ENCODE peak calls at places on chromosomes 1 and 21, in five cellular contexts. V is mesenchymal stem cell, O is IMR-90, U is mesendoderm, I is neuronal stem cell. C is an unnamed sample.
A peak's percentile ranks its signal among the peaks of the same experiment; 100 is the strongest.

GRCh38 chr1:54105736-54106269 is 47.0 kb downstream of the CDCP2 start:
- DNase-seq in V (peak; percentile 15), O (no peak), U (no peak), I (no peak), C (no peak)

GRCh38 chr1:61361971-61362370 is 279.6 kb downstream of the NFIA start:
- DNase-seq in V (no peak), O (no peak), U (no peak), I (no peak), C (no peak)

GRCh38 chr1:45685308-45686080 is 839 bp downstream of the GPBP1L1 start:
- DNase-seq in V (peak; percentile 40), O (peak; percentile 2), U (peak; percentile 23), I (no peak), C (peak; percentile 29)

GRCh38 chr21:38760017-38760761 is 45.5 kb upstream of the ETS2 start:
- DNase-seq in V (peak; percentile 68), O (peak; percentile 52), U (peak; percentile 74), I (no peak), C (no peak)

GRCh38 chr1:3471356-3472087 is 17.1 kb downstream of the ARHGEF16 start:
- DNase-seq in V (peak; percentile 80), O (peak; percentile 53), U (peak; percentile 95), I (peak; percentile 68), C (peak; percentile 99)

GRCh38 chr1:173411835-173412742 is 65.0 kb upstream of the PRDX6 start:
- DNase-seq in V (peak; percentile 96), O (peak; percentile 89), U (no peak), I (no peak), C (peak; percentile 75)

GRCh38 chr1:197469620-197470210 is 201.7 kb downstream of the CRB1 start:
- DNase-seq in V (no peak), O (no peak), U (no peak), I (no peak), C (no peak)

GRCh38 chr1:113036639-113037321 is 36.2 kb upstream of the LRIG2 start:
- DNase-seq in V (peak; percentile 22), O (no peak), U (peak; percentile 72), I (no peak), C (no peak)

GRCh38 chr1:10793129-10793651 is 3.3 kb downstream of the CASZ1 start:
- DNase-seq in V (peak; percentile 29), O (no peak), U (peak; percentile 43), I (no peak), C (peak; percentile 21)

GRCh38 chr1:37901191-37901892 is 42.0 kb upstream of the MTF1 start:
- DNase-seq in V (no peak), O (no peak), U (no peak), I (no peak), C (no peak)

GRCh38 chr1:90402893-90403849 is 313.9 kb downstream of the BARHL2 start:
- DNase-seq in V (peak; percentile 88), O (peak; percentile 95), U (peak; percentile 90), I (peak; percentile 74), C (peak; percentile 84)

GRCh38 chr1:185315364-185316108 is 1.5 kb downstream of the IVNS1ABP start:
- DNase-seq in V (no peak), O (no peak), U (no peak), I (no peak), C (no peak)

GRCh38 chr21:29304577-29304976 is 5.9 kb downstream of the BACH1 start:
- DNase-seq in V (no peak), O (no peak), U (no peak), I (no peak), C (no peak)

GRCh38 chr1:67570473-67571143 is 114.4 kb upstream of the GADD45A start:
- DNase-seq in V (peak; percentile 87), O (peak; percentile 97), U (peak; percentile 23), I (no peak), C (peak; percentile 94)

GRCh38 chr1:39491146-39491921 is at the start of gene BMP8A:
- DNase-seq in V (peak; percentile 53), O (no peak), U (peak; percentile 71), I (peak; percentile 51), C (peak; percentile 49)

GRCh38 chr1:234729566-234729965 is 119.6 kb upstream of the IRF2BP2 start:
- DNase-seq in V (no peak), O (peak; percentile 58), U (no peak), I (no peak), C (no peak)

GRCh38 chr1:42784946-42785693 is at the start of gene TMEM269:
- DNase-seq in V (no peak), O (no peak), U (no peak), I (no peak), C (no peak)

GRCh38 chr1:221667504-221667903 is 74.4 kb downstream of the DUSP10 start:
- DNase-seq in V (peak; percentile 85), O (peak; percentile 90), U (no peak), I (no peak), C (peak; percentile 77)

GRCh38 chr1:165629848-165630628 is 996 bp upstream of the MGST3 start:
- DNase-seq in V (no peak), O (no peak), U (peak; percentile 8), I (no peak), C (no peak)

GRCh38 chr1:26788515-26788785 is 700 bp downstream of the PIGV start:
- DNase-seq in V (no peak), O (no peak), U (no peak), I (no peak), C (peak; percentile 54)

GRCh38 chr1:155002479-155003226 is at the start of gene ZBTB7B:
- DNase-seq in V (peak; percentile 66), O (no peak), U (no peak), I (no peak), C (peak; percentile 30)

GRCh38 chr1:67683736-67684525 is 1.1 kb upstream of the GADD45A start:
- DNase-seq in V (peak; percentile 44), O (peak; percentile 79), U (no peak), I (no peak), C (no peak)

GRCh38 chr1:79204774-79205173 is 198.2 kb upstream of the ADGRL4 start:
- DNase-seq in V (no peak), O (no peak), U (no peak), I (no peak), C (no peak)

GRCh38 chr1:198176179-198176578 is 19.4 kb downstream of the NEK7 start:
- DNase-seq in V (no peak), O (no peak), U (no peak), I (no peak), C (no peak)

GRCh38 chr1:229585338-229585737 is 26.8 kb upstream of the ABCB10 start:
- DNase-seq in V (no peak), O (peak; percentile 4), U (peak; percentile 36), I (no peak), C (peak; percentile 37)

GRCh38 chr1:87449348-87449963 is 120.8 kb downstream of the LMO4 start:
- DNase-seq in V (no peak), O (peak; percentile 7), U (no peak), I (no peak), C (peak; percentile 85)

GRCh38 chr21:46168659-46169386 is 13.4 kb upstream of the FTCD start:
- DNase-seq in V (no peak), O (no peak), U (no peak), I (no peak), C (no peak)

GRCh38 chr1:157085416-157085815 is 14.2 kb downstream of the ETV3L start:
- DNase-seq in V (peak; percentile 25), O (no peak), U (no peak), I (no peak), C (peak; percentile 43)

GRCh38 chr1:208787219-208787618 is 543.0 kb upstream of the PLXNA2 start:
- DNase-seq in V (no peak), O (no peak), U (no peak), I (no peak), C (no peak)

GRCh38 chr21:38938343-38938742 is 132.6 kb downstream of the ETS2 start:
- DNase-seq in V (peak; percentile 74), O (peak; percentile 49), U (peak; percentile 77), I (peak; percentile 23), C (no peak)

GRCh38 chr1:71228727-71229371 is 148.0 kb upstream of the ZRANB2 start:
- DNase-seq in V (no peak), O (no peak), U (peak; percentile 50), I (no peak), C (no peak)

GRCh38 chr1:101144868-101145808 is 91.7 kb upstream of the S1PR1 start:
- DNase-seq in V (peak; percentile 46), O (peak; percentile 60), U (no peak), I (no peak), C (no peak)

GRCh38 chr1:201377611-201378092 is at the start of gene TNNT2:
- DNase-seq in V (peak; percentile 15), O (peak; percentile 28), U (peak; percentile 47), I (no peak), C (no peak)
- H2BK120ac ChIP-seq in V (no peak within 1 kb of the TSS), O (no peak within 1 kb of the TSS), U (no peak within 1 kb of the TSS), I (peak within 1 kb of the TSS; percentile 88), C (peak within 1 kb of the TSS; percentile 65)

DNA sequence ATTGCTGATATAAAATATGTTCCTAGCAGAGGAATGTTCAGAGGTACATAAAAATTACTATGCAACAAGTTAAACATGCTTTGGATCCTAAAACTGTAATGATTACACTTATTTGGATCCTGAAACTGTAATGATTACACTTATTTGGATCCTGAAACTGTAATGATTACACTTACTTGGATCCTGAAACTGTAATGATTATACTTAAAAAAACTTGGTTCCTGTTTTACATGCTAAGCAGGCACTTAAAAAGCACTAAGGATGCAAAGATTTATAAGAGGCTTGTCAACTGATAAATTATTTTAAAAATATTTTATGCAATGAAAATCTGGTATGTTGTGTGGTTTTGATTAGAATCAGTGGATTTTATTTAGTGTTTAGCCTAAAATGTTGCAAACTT is 47.7 kb downstream of the ZNHIT6 start:
- DNase-seq in V (no peak), O (no peak), U (no peak), I (no peak), C (no peak)
- H3K4me1 ChIP-seq in V (peaks cover 1% of the 10 kb centered on the region), O (peaks cover 2% of the 10 kb centered on the region), U (no peaks in the 10 kb centered on the region), I (no peaks in the 10 kb centered on the region), C (no peaks in the 10 kb centered on the region)

DNA sequence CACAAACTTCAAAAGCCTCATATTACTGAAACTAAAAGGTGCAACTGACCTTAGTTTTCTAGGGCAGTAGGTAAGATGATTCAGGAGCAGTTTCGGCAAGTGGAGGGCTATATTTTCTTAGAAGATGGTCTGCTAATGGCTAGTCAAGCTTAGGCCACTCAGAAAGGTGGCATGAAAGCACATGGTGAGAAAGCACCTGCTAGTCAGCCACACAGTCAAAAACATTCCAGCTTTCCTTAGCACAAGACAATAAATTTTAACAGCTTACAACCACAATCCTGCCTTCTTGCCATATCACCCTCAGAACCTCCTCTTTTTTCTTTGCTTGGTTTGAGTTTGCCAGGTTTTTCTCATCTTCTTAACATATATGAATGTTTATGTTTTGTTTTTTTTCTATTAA is 81.1 kb upstream of the SLFNL1 start:
- DNase-seq in V (no peak), O (no peak), U (no peak), I (no peak), C (no peak)
- H2BK120ac ChIP-seq in V (no peak overlapping the region), O (no peak overlapping the region), U (no peak overlapping the region), I (no peak overlapping the region), C (no peak overlapping the region)

DNA sequence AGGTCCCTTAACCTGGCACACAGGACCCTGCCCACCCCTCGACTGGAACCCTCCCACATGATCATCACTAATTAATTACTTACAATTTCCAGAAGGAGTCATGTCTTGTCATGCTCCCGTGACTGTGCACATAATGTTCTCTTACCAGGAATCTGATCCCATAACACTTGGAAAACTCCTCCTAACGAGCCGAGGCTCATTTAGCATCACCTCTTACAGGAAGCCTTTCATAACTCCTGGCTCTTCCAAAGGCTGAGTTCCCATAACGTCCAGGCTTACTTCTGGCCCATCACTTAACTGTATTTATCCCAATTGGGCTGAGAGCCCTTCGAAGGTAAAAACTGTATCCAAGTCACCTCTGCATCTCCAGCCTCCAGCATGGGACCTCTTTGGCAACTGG is 147.9 kb upstream of the JUN start:
- DNase-seq in V (no peak), O (no peak), U (no peak), I (no peak), C (no peak)
- H3K4me1 ChIP-seq in V (peaks cover 6% of the 10 kb centered on the region), O (peaks cover 6% of the 10 kb centered on the region), U (no peaks in the 10 kb centered on the region), I (peaks cover 15% of the 10 kb centered on the region), C (peaks cover 18% of the 10 kb centered on the region)